ENCODE peak calls at places on chromosomes 4 and X, in five cellular contexts. T is AG09309; U is NCI-H1092; O is stimulated activated CD4-positive, alpha-beta T cell treated with anti-CD3 and anti-CD28 coated beads, Interleukin-4, amount 100 ng/mL, for 48 hours; S is activated T-cell treated with anti-CD3 and anti-CD28 coated beads for 4 hours. Y is an unnamed sample.

GRCh38 chrX:80663331-80663730 is 146.3 kb downstream of the BRWD3 start:
- DNase-seq in S (no peak), U (no peak), O (no peak), T (no peak), Y (no peak)

GRCh38 chr4:17875402-17876070 is 64.8 kb downstream of the NCAPG start:
- DNase-seq in S (no peak), O (no peak), T (no peak), U (no peak), Y (no peak)

GRCh38 chr4:175419120-175419774 is 392.8 kb downstream of the GPM6A start:
- DNase-seq in O (no peak), T (peak), S (no peak), U (no peak), Y (no peak)

GRCh38 chr4:104967034-104967401 is 179.7 kb upstream of the TET2 start:
- DNase-seq in T (no peak), U (no peak), O (no peak), S (no peak), Y (no peak)

GRCh38 chr4:15331930-15332329 is 95.9 kb upstream of the C1QTNF7 start:
- DNase-seq in T (no peak), U (no peak), S (no peak), O (no peak), Y (no peak)

GRCh38 chr4:3257691-3258482 is 8.9 kb downstream of the MSANTD1 start:
- DNase-seq in S (no peak), U (no peak), O (no peak), T (peak), Y (no peak)

GRCh38 chr4:48194986-48195773 is 61.1 kb upstream of the TXK start:
- DNase-seq in O (no peak), S (no peak), T (peak), U (peak), Y (no peak)

GRCh38 chr4:186700746-186701145 is 22.9 kb downstream of the FAT1 start:
- DNase-seq in S (no peak), T (no peak), U (no peak), O (no peak), Y (no peak)

GRCh38 chr4:18388029-18388428 is 366.5 kb upstream of the LCORL start:
- DNase-seq in O (no peak), S (no peak), U (peak), T (no peak), Y (no peak)

GRCh38 chr4:90857081-90857820 is 730.1 kb downstream of the CCSER1 start:
- DNase-seq in S (no peak), O (no peak), T (no peak), U (no peak), Y (no peak)

GRCh38 chr4:19123681-19124080 is 1102.1 kb upstream of the LCORL start:
- DNase-seq in U (no peak), O (no peak), S (no peak), T (no peak), Y (no peak)